ENCODE peak calls at places on chromosomes 2 and 18, in four cellular contexts. One of them, this sample, is unnamed.

GRCh38 chr18:21851327-21851961 is 110.9 kb downstream of the MIB1 start:
- DNase-seq in activated T-helper 1 cell treated with anti-CD3 and anti-CD28 coated beads, Interleukin-2, amount 50 U/mL, for 16 hours: no peak
- DNase-seq in AG04450: no peak
- DNase-seq in stimulated activated CD4-positive, alpha-beta T cell treated with anti-CD3 and anti-CD28 coated beads, Interleukin-4, amount 100 ng/mL, for 4 hours: no peak
- DNase-seq in this sample: no peak

GRCh38 chr2:162317910-162318279 is 589 bp downstream of the IFIH1 start:
- DNase-seq in stimulated activated CD4-positive, alpha-beta T cell treated with anti-CD3 and anti-CD28 coated beads, Interleukin-4, amount 100 ng/mL, for 4 hours: no peak
- DNase-seq in activated T-helper 1 cell treated with anti-CD3 and anti-CD28 coated beads, Interleukin-2, amount 50 U/mL, for 16 hours: no peak
- DNase-seq in AG04450: no peak
- DNase-seq in this sample: no peak

GRCh38 chr2:68284896-68285295 is 32.6 kb upstream of the PPP3R1 start:
- DNase-seq in AG04450: no peak
- DNase-seq in stimulated activated CD4-positive, alpha-beta T cell treated with anti-CD3 and anti-CD28 coated beads, Interleukin-4, amount 100 ng/mL, for 4 hours: no peak
- DNase-seq in activated T-helper 1 cell treated with anti-CD3 and anti-CD28 coated beads, Interleukin-2, amount 50 U/mL, for 16 hours: no peak
- DNase-seq in this sample: no peak

GRCh38 chr2:226655871-226656270 is 143.7 kb downstream of the IRS1 start:
- DNase-seq in stimulated activated CD4-positive, alpha-beta T cell treated with anti-CD3 and anti-CD28 coated beads, Interleukin-4, amount 100 ng/mL, for 4 hours: no peak
- DNase-seq in AG04450: no peak
- DNase-seq in activated T-helper 1 cell treated with anti-CD3 and anti-CD28 coated beads, Interleukin-2, amount 50 U/mL, for 16 hours: no peak
- DNase-seq in this sample: no peak

GRCh38 chr18:50401888-50402287 is 27.0 kb downstream of the SKA1 start:
- DNase-seq in activated T-helper 1 cell treated with anti-CD3 and anti-CD28 coated beads, Interleukin-2, amount 50 U/mL, for 16 hours: no peak
- DNase-seq in stimulated activated CD4-positive, alpha-beta T cell treated with anti-CD3 and anti-CD28 coated beads, Interleukin-4, amount 100 ng/mL, for 4 hours: no peak
- DNase-seq in AG04450: no peak
- DNase-seq in this sample: no peak

GRCh38 chr18:9380101-9380500 is 45.5 kb downstream of the TWSG1 start:
- DNase-seq in stimulated activated CD4-positive, alpha-beta T cell treated with anti-CD3 and anti-CD28 coated beads, Interleukin-4, amount 100 ng/mL, for 4 hours: no peak
- DNase-seq in activated T-helper 1 cell treated with anti-CD3 and anti-CD28 coated beads, Interleukin-2, amount 50 U/mL, for 16 hours: no peak
- DNase-seq in AG04450: peak
- DNase-seq in this sample: no peak

GRCh38 chr2:136874258-136874657 is 108.9 kb downstream of the THSD7B start:
- DNase-seq in stimulated activated CD4-positive, alpha-beta T cell treated with anti-CD3 and anti-CD28 coated beads, Interleukin-4, amount 100 ng/mL, for 4 hours: no peak
- DNase-seq in AG04450: no peak
- DNase-seq in activated T-helper 1 cell treated with anti-CD3 and anti-CD28 coated beads, Interleukin-2, amount 50 U/mL, for 16 hours: no peak
- DNase-seq in this sample: no peak

GRCh38 chr18:27665264-27665799 is 480.2 kb upstream of the CHST9 start:
- DNase-seq in stimulated activated CD4-positive, alpha-beta T cell treated with anti-CD3 and anti-CD28 coated beads, Interleukin-4, amount 100 ng/mL, for 4 hours: no peak
- DNase-seq in AG04450: no peak
- DNase-seq in activated T-helper 1 cell treated with anti-CD3 and anti-CD28 coated beads, Interleukin-2, amount 50 U/mL, for 16 hours: no peak
- DNase-seq in this sample: no peak

GRCh38 chr18:46320928-46321855 is 217.0 kb downstream of the HAUS1 start:
- DNase-seq in activated T-helper 1 cell treated with anti-CD3 and anti-CD28 coated beads, Interleukin-2, amount 50 U/mL, for 16 hours: no peak
- DNase-seq in AG04450: no peak
- DNase-seq in stimulated activated CD4-positive, alpha-beta T cell treated with anti-CD3 and anti-CD28 coated beads, Interleukin-4, amount 100 ng/mL, for 4 hours: no peak
- DNase-seq in this sample: no peak

GRCh38 chr2:157792345-157793052 is 83.6 kb downstream of the ACVR1 start:
- DNase-seq in activated T-helper 1 cell treated with anti-CD3 and anti-CD28 coated beads, Interleukin-2, amount 50 U/mL, for 16 hours: no peak
- DNase-seq in stimulated activated CD4-positive, alpha-beta T cell treated with anti-CD3 and anti-CD28 coated beads, Interleukin-4, amount 100 ng/mL, for 4 hours: no peak
- DNase-seq in AG04450: peak
- DNase-seq in this sample: no peak

GRCh38 chr2:221124542-221125235 is 447.4 kb downstream of the EPHA4 start:
- DNase-seq in stimulated activated CD4-positive, alpha-beta T cell treated with anti-CD3 and anti-CD28 coated beads, Interleukin-4, amount 100 ng/mL, for 4 hours: no peak
- DNase-seq in activated T-helper 1 cell treated with anti-CD3 and anti-CD28 coated beads, Interleukin-2, amount 50 U/mL, for 16 hours: no peak
- DNase-seq in AG04450: no peak
- DNase-seq in this sample: peak